ENCODE peak calls at places on chromosomes 2 and 18, in ten cellular contexts. S is endothelial cell, I is GDM1, B is choroid plexus epithelial cell, D is anterior cingulate cortex, E is aorta, V is activated T-cell treated with anti-CD3 and anti-CD28 coated beads for 1 hour, Y is gastrocnemius medialis, X is lower leg skin, C is AG08396. O is an unnamed sample.

GRCh38 chr18:72808688-72809087 is 59.1 kb downstream of the NETO1 start:
- DNase-seq in D (no peak), C (no peak), Y (no peak), V (no peak), S (no peak), I (no peak), E (no peak), X (no peak), B (no peak), O (no peak)

GRCh38 chr2:148642891-148643416 is 1.6 kb upstream of the EPC2 start:
- DNase-seq in I (peak), E (no peak), V (no peak), B (peak), S (no peak), X (no peak), D (peak), C (no peak), Y (no peak), O (no peak)

GRCh38 chr2:200749631-200750322 is 61.9 kb upstream of the BZW1 start:
- DNase-seq in Y (no peak), D (no peak), V (no peak), I (no peak), E (no peak), C (no peak), X (no peak), S (no peak), B (no peak), O (no peak)

GRCh38 chr2:2234398-2234797 is 96.7 kb downstream of the MYT1L start:
- DNase-seq in S (no peak), I (no peak), D (no peak), B (no peak), X (no peak), V (no peak), E (no peak), Y (no peak), C (no peak), O (no peak)

GRCh38 chr2:193966590-193966989 is 1690.4 kb upstream of the SLC39A10 start:
- DNase-seq in D (no peak), I (no peak), Y (no peak), E (no peak), X (no peak), C (no peak), S (no peak), B (peak), V (no peak), O (no peak)

GRCh38 chr18:50775207-50775606 is 44.6 kb downstream of the MRO start:
- DNase-seq in Y (no peak), B (no peak), X (no peak), C (no peak), D (no peak), S (no peak), E (no peak), V (no peak), I (no peak), O (no peak)

GRCh38 chr2:73333564-73333963 is 40.2 kb upstream of the EGR4 start:
- DNase-seq in B (no peak), C (no peak), S (no peak), I (no peak), Y (no peak), D (no peak), E (no peak), X (no peak), V (no peak), O (no peak)

GRCh38 chr2:209331291-209331844 is 92.5 kb upstream of the MAP2 start:
- DNase-seq in E (no peak), I (no peak), X (no peak), B (peak), V (no peak), D (no peak), C (no peak), S (no peak), Y (no peak), O (no peak)

GRCh38 chr2:68151037-68151436 is 6.7 kb upstream of the PNO1 start:
- DNase-seq in Y (no peak), E (no peak), I (no peak), S (no peak), D (no peak), X (no peak), C (no peak), V (no peak), B (peak), O (no peak)

GRCh38 chr18:41576643-41577042 is 378.4 kb upstream of the PIK3C3 start:
- DNase-seq in Y (no peak), D (no peak), C (no peak), S (no peak), V (no peak), E (no peak), X (no peak), B (no peak), I (no peak), O (no peak)

GRCh38 chr2:97965146-97965545 is 30.6 kb downstream of the TMEM131 start:
- DNase-seq in Y (no peak), S (no peak), E (no peak), V (no peak), C (no peak), B (no peak), I (no peak), D (no peak), X (no peak), O (no peak)

GRCh38 chr2:64652231-64653173 is 1.2 kb downstream of the SERTAD2 start:
- DNase-seq in Y (no peak), S (no peak), V (no peak), C (no peak), D (no peak), I (no peak), B (peak), E (no peak), X (peak), O (peak)

GRCh38 chr2:237092920-237093781 is 7.5 kb downstream of the COPS8 start:
- DNase-seq in S (no peak), E (no peak), D (no peak), X (no peak), C (peak), Y (peak), I (no peak), B (peak), V (no peak), O (no peak)

GRCh38 chr2:9782197-9782719 is 61.0 kb upstream of the TAF1B start:
- DNase-seq in E (peak), C (no peak), X (no peak), Y (no peak), D (no peak), V (peak), I (no peak), S (no peak), B (no peak), O (no peak)

GRCh38 chr2:105748564-105748963 is 3.9 kb downstream of the NCK2 start:
- DNase-seq in B (no peak), Y (no peak), I (no peak), X (no peak), V (no peak), C (no peak), S (no peak), E (no peak), D (no peak), O (no peak)

GRCh38 chr2:216006164-216006663 is 7.1 kb downstream of the MREG start:
- DNase-seq in C (no peak), D (no peak), S (peak), I (peak), X (no peak), Y (no peak), E (no peak), B (no peak), V (no peak), O (no peak)